ENCODE peak calls at places on chromosomes 13 and 19, in six cellular contexts. P is T-cell; B is stimulated activated CD4-positive, alpha-beta T cell treated with anti-CD3 and anti-CD28 coated beads, TNF-alpha, amount 100 ng/mL, for 1 hour; H is head of caudate nucleus; W is stimulated activated CD8-positive, alpha-beta memory T cell treated with anti-CD3 and anti-CD28 coated beads, Interleukin-7, amount 100 ng/mL, for 1 hour; U is left cardiac atrium. Y is an unnamed sample.

GRCh38 chr13:36130168-36130541 is 1.0 kb downstream of the DCLK1 start:
- DNase-seq in P (no peak), B (no peak), H (peak; percentile 22), W (no peak), U (no peak), Y (no peak)

GRCh38 chr13:84400711-84401110 is 518.4 kb upstream of the SLITRK1 start:
- DNase-seq in P (no peak), B (no peak), H (no peak), W (no peak), U (no peak), Y (no peak)

GRCh38 chr19:18282788-18283141 is 1.3 kb upstream of the JUND start:
- DNase-seq in P (no peak), B (no peak), H (no peak), W (no peak), U (no peak), Y (no peak)

GRCh38 chr13:113403255-113404104 is 39.5 kb upstream of the GRTP1 start:
- DNase-seq in P (no peak), B (no peak), H (no peak), W (no peak), U (no peak), Y (no peak)

GRCh38 chr13:97109841-97110492 is 112.2 kb upstream of the MBNL2 start:
- DNase-seq in P (peak; percentile 71), B (peak; percentile 40), H (peak; percentile 93), W (peak; percentile 68), U (peak; percentile 93), Y (peak; percentile 92)

GRCh38 chr19:15461694-15462093 is 2.6 kb downstream of the RASAL3 start:
- DNase-seq in P (no peak), B (no peak), H (no peak), W (no peak), U (no peak), Y (no peak)

GRCh38 chr19:45049073-45049736 is 10.4 kb downstream of the CLASRP start:
- DNase-seq in P (no peak), B (no peak), H (peak; percentile 28), W (no peak), U (no peak), Y (peak; percentile 28)

GRCh38 chr13:40777166-40777956 is 6.4 kb upstream of the MRPS31 start:
- DNase-seq in P (peak; percentile 23), B (no peak), H (no peak), W (peak; percentile 11), U (no peak), Y (no peak)

GRCh38 chr13:24097064-24097463 is 63.5 kb upstream of the SPATA13 start:
- DNase-seq in P (no peak), B (no peak), H (peak; percentile 83), W (no peak), U (no peak), Y (no peak)

GRCh38 chr19:19224852-19225494 is 13.2 kb downstream of the NCAN start:
- DNase-seq in P (peak; percentile 65), B (peak; percentile 45), H (peak; percentile 41), W (peak; percentile 60), U (peak; percentile 58), Y (no peak)

GRCh38 chr19:19372656-19373416 is 32.6 kb upstream of the GATAD2A start:
- DNase-seq in P (peak; percentile 4), B (no peak), H (no peak), W (no peak), U (peak; percentile 75), Y (peak; percentile 29)

GRCh38 chr13:20124303-20124702 is 36.5 kb downstream of the GJA3 start:
- DNase-seq in P (no peak), B (no peak), H (no peak), W (no peak), U (no peak), Y (no peak)

GRCh38 chr13:67996101-67996500 is 766.0 kb upstream of the PCDH9 start:
- DNase-seq in P (no peak), B (no peak), H (no peak), W (no peak), U (no peak), Y (no peak)

GRCh38 chr13:55517312-55517711 is 1623.4 kb upstream of the PRR20A start:
- DNase-seq in P (no peak), B (no peak), H (no peak), W (no peak), U (no peak), Y (no peak)